ENCODE peak calls at places on chromosomes 16 and 17, in seven cellular contexts. One of them, this sample, is unnamed.

GRCh38 chr17:5587431-5588032 is 3.2 kb upstream of the NLRP1 start:
- DNase-seq in activated T-helper 1 cell treated with anti-CD3 and anti-CD28 coated beads, Interleukin-2, amount 50 U/mL, for 16 hours: no peak
- DNase-seq in effector CD4-positive, alpha-beta T cell: peak
- DNase-seq in endothelial cell of umbilical vein: peak
- DNase-seq in activated naive CD8-positive, alpha-beta T cell treated with anti-CD3 and anti-CD28 coated beads, Interleukin-2, amount 50 U/mL, for 24 hours: peak
- DNase-seq in renal cortical epithelial cell: peak
- DNase-seq in T-helper 2 cell: peak
- DNase-seq in this sample: peak

GRCh38 chr17:50693041-50693682 is 14.6 kb downstream of the ANKRD40 start:
- DNase-seq in activated T-helper 1 cell treated with anti-CD3 and anti-CD28 coated beads, Interleukin-2, amount 50 U/mL, for 16 hours: no peak
- DNase-seq in renal cortical epithelial cell: peak
- DNase-seq in activated naive CD8-positive, alpha-beta T cell treated with anti-CD3 and anti-CD28 coated beads, Interleukin-2, amount 50 U/mL, for 24 hours: no peak
- DNase-seq in T-helper 2 cell: no peak
- DNase-seq in endothelial cell of umbilical vein: no peak
- DNase-seq in effector CD4-positive, alpha-beta T cell: no peak
- DNase-seq in this sample: no peak

GRCh38 chr17:51869387-51869786 is 289.1 kb downstream of the CA10 start:
- DNase-seq in activated naive CD8-positive, alpha-beta T cell treated with anti-CD3 and anti-CD28 coated beads, Interleukin-2, amount 50 U/mL, for 24 hours: no peak
- DNase-seq in activated T-helper 1 cell treated with anti-CD3 and anti-CD28 coated beads, Interleukin-2, amount 50 U/mL, for 16 hours: no peak
- DNase-seq in effector CD4-positive, alpha-beta T cell: no peak
- DNase-seq in T-helper 2 cell: no peak
- DNase-seq in endothelial cell of umbilical vein: no peak
- DNase-seq in renal cortical epithelial cell: peak
- DNase-seq in this sample: no peak

GRCh38 chr16:85800321-85800669 is 800 bp downstream of the COX4I1 start:
- DNase-seq in effector CD4-positive, alpha-beta T cell: no peak
- DNase-seq in renal cortical epithelial cell: peak
- DNase-seq in activated naive CD8-positive, alpha-beta T cell treated with anti-CD3 and anti-CD28 coated beads, Interleukin-2, amount 50 U/mL, for 24 hours: no peak
- DNase-seq in activated T-helper 1 cell treated with anti-CD3 and anti-CD28 coated beads, Interleukin-2, amount 50 U/mL, for 16 hours: peak
- DNase-seq in T-helper 2 cell: peak
- DNase-seq in endothelial cell of umbilical vein: no peak
- DNase-seq in this sample: peak

GRCh38 chr16:85037050-85037410 is 9.4 kb downstream of the KIAA0513 start:
- DNase-seq in activated naive CD8-positive, alpha-beta T cell treated with anti-CD3 and anti-CD28 coated beads, Interleukin-2, amount 50 U/mL, for 24 hours: peak
- DNase-seq in renal cortical epithelial cell: peak
- DNase-seq in effector CD4-positive, alpha-beta T cell: no peak
- DNase-seq in T-helper 2 cell: no peak
- DNase-seq in activated T-helper 1 cell treated with anti-CD3 and anti-CD28 coated beads, Interleukin-2, amount 50 U/mL, for 16 hours: no peak
- DNase-seq in endothelial cell of umbilical vein: peak
- DNase-seq in this sample: no peak

GRCh38 chr17:15197229-15197628 is 67.9 kb downstream of the PMP22 start:
- DNase-seq in T-helper 2 cell: no peak
- DNase-seq in activated naive CD8-positive, alpha-beta T cell treated with anti-CD3 and anti-CD28 coated beads, Interleukin-2, amount 50 U/mL, for 24 hours: no peak
- DNase-seq in effector CD4-positive, alpha-beta T cell: no peak
- DNase-seq in endothelial cell of umbilical vein: no peak
- DNase-seq in activated T-helper 1 cell treated with anti-CD3 and anti-CD28 coated beads, Interleukin-2, amount 50 U/mL, for 16 hours: no peak
- DNase-seq in renal cortical epithelial cell: no peak
- DNase-seq in this sample: no peak

GRCh38 chr16:58652741-58653140 is 23.1 kb upstream of the CNOT1 start:
- DNase-seq in activated T-helper 1 cell treated with anti-CD3 and anti-CD28 coated beads, Interleukin-2, amount 50 U/mL, for 16 hours: no peak
- DNase-seq in endothelial cell of umbilical vein: no peak
- DNase-seq in T-helper 2 cell: no peak
- DNase-seq in renal cortical epithelial cell: peak
- DNase-seq in effector CD4-positive, alpha-beta T cell: no peak
- DNase-seq in activated naive CD8-positive, alpha-beta T cell treated with anti-CD3 and anti-CD28 coated beads, Interleukin-2, amount 50 U/mL, for 24 hours: no peak
- DNase-seq in this sample: no peak

GRCh38 chr17:79778504-79779087 is 648 bp downstream of the CBX2 start:
- DNase-seq in T-helper 2 cell: no peak
- DNase-seq in activated naive CD8-positive, alpha-beta T cell treated with anti-CD3 and anti-CD28 coated beads, Interleukin-2, amount 50 U/mL, for 24 hours: peak
- DNase-seq in effector CD4-positive, alpha-beta T cell: no peak
- DNase-seq in activated T-helper 1 cell treated with anti-CD3 and anti-CD28 coated beads, Interleukin-2, amount 50 U/mL, for 16 hours: no peak
- DNase-seq in endothelial cell of umbilical vein: no peak
- DNase-seq in renal cortical epithelial cell: no peak
- DNase-seq in this sample: no peak

GRCh38 chr16:11681977-11682654 is 13.9 kb downstream of the SNN start:
- DNase-seq in activated T-helper 1 cell treated with anti-CD3 and anti-CD28 coated beads, Interleukin-2, amount 50 U/mL, for 16 hours: no peak
- DNase-seq in T-helper 2 cell: no peak
- DNase-seq in activated naive CD8-positive, alpha-beta T cell treated with anti-CD3 and anti-CD28 coated beads, Interleukin-2, amount 50 U/mL, for 24 hours: no peak
- DNase-seq in effector CD4-positive, alpha-beta T cell: no peak
- DNase-seq in endothelial cell of umbilical vein: no peak
- DNase-seq in renal cortical epithelial cell: no peak
- DNase-seq in this sample: no peak

GRCh38 chr16:82016964-82017363 is 5.7 kb upstream of the SDR42E1 start:
- DNase-seq in endothelial cell of umbilical vein: no peak
- DNase-seq in activated naive CD8-positive, alpha-beta T cell treated with anti-CD3 and anti-CD28 coated beads, Interleukin-2, amount 50 U/mL, for 24 hours: no peak
- DNase-seq in renal cortical epithelial cell: no peak
- DNase-seq in effector CD4-positive, alpha-beta T cell: no peak
- DNase-seq in T-helper 2 cell: no peak
- DNase-seq in activated T-helper 1 cell treated with anti-CD3 and anti-CD28 coated beads, Interleukin-2, amount 50 U/mL, for 16 hours: no peak
- DNase-seq in this sample: no peak

GRCh38 chr16:27499659-27500055 is 50.1 kb downstream of the GTF3C1 start:
- DNase-seq in activated T-helper 1 cell treated with anti-CD3 and anti-CD28 coated beads, Interleukin-2, amount 50 U/mL, for 16 hours: no peak
- DNase-seq in T-helper 2 cell: no peak
- DNase-seq in activated naive CD8-positive, alpha-beta T cell treated with anti-CD3 and anti-CD28 coated beads, Interleukin-2, amount 50 U/mL, for 24 hours: no peak
- DNase-seq in renal cortical epithelial cell: no peak
- DNase-seq in endothelial cell of umbilical vein: no peak
- DNase-seq in effector CD4-positive, alpha-beta T cell: no peak
- DNase-seq in this sample: no peak

GRCh38 chr17:20244671-20245070 is 222.7 kb downstream of the LGALS9B start:
- DNase-seq in endothelial cell of umbilical vein: no peak
- DNase-seq in T-helper 2 cell: no peak
- DNase-seq in renal cortical epithelial cell: no peak
- DNase-seq in activated naive CD8-positive, alpha-beta T cell treated with anti-CD3 and anti-CD28 coated beads, Interleukin-2, amount 50 U/mL, for 24 hours: no peak
- DNase-seq in activated T-helper 1 cell treated with anti-CD3 and anti-CD28 coated beads, Interleukin-2, amount 50 U/mL, for 16 hours: no peak
- DNase-seq in effector CD4-positive, alpha-beta T cell: no peak
- DNase-seq in this sample: no peak

GRCh38 chr16:84045001-84045817 is 2.6 kb upstream of the SLC38A8 start:
- DNase-seq in T-helper 2 cell: no peak
- DNase-seq in renal cortical epithelial cell: no peak
- DNase-seq in activated T-helper 1 cell treated with anti-CD3 and anti-CD28 coated beads, Interleukin-2, amount 50 U/mL, for 16 hours: no peak
- DNase-seq in effector CD4-positive, alpha-beta T cell: no peak
- DNase-seq in endothelial cell of umbilical vein: no peak
- DNase-seq in activated naive CD8-positive, alpha-beta T cell treated with anti-CD3 and anti-CD28 coated beads, Interleukin-2, amount 50 U/mL, for 24 hours: no peak
- DNase-seq in this sample: no peak

GRCh38 chr17:71765437-71765836 is 355.4 kb upstream of the SOX9 start:
- DNase-seq in endothelial cell of umbilical vein: no peak
- DNase-seq in activated naive CD8-positive, alpha-beta T cell treated with anti-CD3 and anti-CD28 coated beads, Interleukin-2, amount 50 U/mL, for 24 hours: no peak
- DNase-seq in T-helper 2 cell: no peak
- DNase-seq in renal cortical epithelial cell: peak
- DNase-seq in effector CD4-positive, alpha-beta T cell: no peak
- DNase-seq in activated T-helper 1 cell treated with anti-CD3 and anti-CD28 coated beads, Interleukin-2, amount 50 U/mL, for 16 hours: no peak
- DNase-seq in this sample: no peak

GRCh38 chr16:19657831-19658230 is 60.2 kb downstream of the KNOP1 start:
- DNase-seq in renal cortical epithelial cell: no peak
- DNase-seq in endothelial cell of umbilical vein: no peak
- DNase-seq in activated T-helper 1 cell treated with anti-CD3 and anti-CD28 coated beads, Interleukin-2, amount 50 U/mL, for 16 hours: no peak
- DNase-seq in T-helper 2 cell: no peak
- DNase-seq in activated naive CD8-positive, alpha-beta T cell treated with anti-CD3 and anti-CD28 coated beads, Interleukin-2, amount 50 U/mL, for 24 hours: no peak
- DNase-seq in effector CD4-positive, alpha-beta T cell: no peak
- DNase-seq in this sample: no peak

GRCh38 chr17:53626286-53626685 is 196.4 kb upstream of the KIF2B start:
- DNase-seq in renal cortical epithelial cell: peak
- DNase-seq in effector CD4-positive, alpha-beta T cell: no peak
- DNase-seq in activated T-helper 1 cell treated with anti-CD3 and anti-CD28 coated beads, Interleukin-2, amount 50 U/mL, for 16 hours: no peak
- DNase-seq in activated naive CD8-positive, alpha-beta T cell treated with anti-CD3 and anti-CD28 coated beads, Interleukin-2, amount 50 U/mL, for 24 hours: no peak
- DNase-seq in endothelial cell of umbilical vein: no peak
- DNase-seq in T-helper 2 cell: no peak
- DNase-seq in this sample: no peak

GRCh38 chr17:57021226-57021940 is 43.5 kb downstream of the SCPEP1 start:
- DNase-seq in endothelial cell of umbilical vein: no peak
- DNase-seq in activated T-helper 1 cell treated with anti-CD3 and anti-CD28 coated beads, Interleukin-2, amount 50 U/mL, for 16 hours: no peak
- DNase-seq in effector CD4-positive, alpha-beta T cell: no peak
- DNase-seq in renal cortical epithelial cell: peak
- DNase-seq in T-helper 2 cell: no peak
- DNase-seq in activated naive CD8-positive, alpha-beta T cell treated with anti-CD3 and anti-CD28 coated beads, Interleukin-2, amount 50 U/mL, for 24 hours: no peak
- DNase-seq in this sample: no peak

GRCh38 chr16:86673090-86673955 is 95.0 kb downstream of the FOXL1 start:
- DNase-seq in activated naive CD8-positive, alpha-beta T cell treated with anti-CD3 and anti-CD28 coated beads, Interleukin-2, amount 50 U/mL, for 24 hours: no peak
- DNase-seq in renal cortical epithelial cell: no peak
- DNase-seq in endothelial cell of umbilical vein: peak
- DNase-seq in activated T-helper 1 cell treated with anti-CD3 and anti-CD28 coated beads, Interleukin-2, amount 50 U/mL, for 16 hours: no peak
- DNase-seq in effector CD4-positive, alpha-beta T cell: no peak
- DNase-seq in T-helper 2 cell: no peak
- DNase-seq in this sample: no peak

GRCh38 chr16:9844361-9844760 is 337.9 kb downstream of the GRIN2A start:
- DNase-seq in effector CD4-positive, alpha-beta T cell: no peak
- DNase-seq in renal cortical epithelial cell: no peak
- DNase-seq in activated naive CD8-positive, alpha-beta T cell treated with anti-CD3 and anti-CD28 coated beads, Interleukin-2, amount 50 U/mL, for 24 hours: no peak
- DNase-seq in endothelial cell of umbilical vein: peak
- DNase-seq in T-helper 2 cell: no peak
- DNase-seq in activated T-helper 1 cell treated with anti-CD3 and anti-CD28 coated beads, Interleukin-2, amount 50 U/mL, for 16 hours: no peak
- DNase-seq in this sample: no peak

GRCh38 chr16:4913774-4914525 is 23.0 kb downstream of the PPL start:
- DNase-seq in endothelial cell of umbilical vein: no peak
- DNase-seq in effector CD4-positive, alpha-beta T cell: no peak
- DNase-seq in renal cortical epithelial cell: no peak
- DNase-seq in T-helper 2 cell: no peak
- DNase-seq in activated T-helper 1 cell treated with anti-CD3 and anti-CD28 coated beads, Interleukin-2, amount 50 U/mL, for 16 hours: no peak
- DNase-seq in activated naive CD8-positive, alpha-beta T cell treated with anti-CD3 and anti-CD28 coated beads, Interleukin-2, amount 50 U/mL, for 24 hours: no peak
- DNase-seq in this sample: no peak

GRCh38 chr17:79658811-79659207 is 48.0 kb upstream of the RBFOX3 start:
- DNase-seq in effector CD4-positive, alpha-beta T cell: no peak
- DNase-seq in activated naive CD8-positive, alpha-beta T cell treated with anti-CD3 and anti-CD28 coated beads, Interleukin-2, amount 50 U/mL, for 24 hours: no peak
- DNase-seq in T-helper 2 cell: no peak
- DNase-seq in endothelial cell of umbilical vein: peak
- DNase-seq in activated T-helper 1 cell treated with anti-CD3 and anti-CD28 coated beads, Interleukin-2, amount 50 U/mL, for 16 hours: no peak
- DNase-seq in renal cortical epithelial cell: peak
- DNase-seq in this sample: no peak

GRCh38 chr17:9971991-9972390 is 66.9 kb upstream of the RCVRN start:
- DNase-seq in renal cortical epithelial cell: no peak
- DNase-seq in T-helper 2 cell: no peak
- DNase-seq in endothelial cell of umbilical vein: no peak
- DNase-seq in activated naive CD8-positive, alpha-beta T cell treated with anti-CD3 and anti-CD28 coated beads, Interleukin-2, amount 50 U/mL, for 24 hours: no peak
- DNase-seq in effector CD4-positive, alpha-beta T cell: no peak
- DNase-seq in activated T-helper 1 cell treated with anti-CD3 and anti-CD28 coated beads, Interleukin-2, amount 50 U/mL, for 16 hours: no peak
- DNase-seq in this sample: no peak

GRCh38 chr17:11324846-11325420 is 83.9 kb downstream of the SHISA6 start:
- DNase-seq in T-helper 2 cell: no peak
- DNase-seq in renal cortical epithelial cell: no peak
- DNase-seq in effector CD4-positive, alpha-beta T cell: no peak
- DNase-seq in endothelial cell of umbilical vein: no peak
- DNase-seq in activated T-helper 1 cell treated with anti-CD3 and anti-CD28 coated beads, Interleukin-2, amount 50 U/mL, for 16 hours: no peak
- DNase-seq in activated naive CD8-positive, alpha-beta T cell treated with anti-CD3 and anti-CD28 coated beads, Interleukin-2, amount 50 U/mL, for 24 hours: no peak
- DNase-seq in this sample: no peak

GRCh38 chr17:48011405-48012150 is 26.0 kb downstream of the COPZ2 start:
- DNase-seq in effector CD4-positive, alpha-beta T cell: peak
- DNase-seq in renal cortical epithelial cell: peak
- DNase-seq in activated naive CD8-positive, alpha-beta T cell treated with anti-CD3 and anti-CD28 coated beads, Interleukin-2, amount 50 U/mL, for 24 hours: peak
- DNase-seq in T-helper 2 cell: peak
- DNase-seq in activated T-helper 1 cell treated with anti-CD3 and anti-CD28 coated beads, Interleukin-2, amount 50 U/mL, for 16 hours: no peak
- DNase-seq in endothelial cell of umbilical vein: peak
- DNase-seq in this sample: peak

GRCh38 chr16:27972500-27972899 is 91.0 kb downstream of the GSG1L start:
- DNase-seq in T-helper 2 cell: peak
- DNase-seq in activated T-helper 1 cell treated with anti-CD3 and anti-CD28 coated beads, Interleukin-2, amount 50 U/mL, for 16 hours: peak
- DNase-seq in activated naive CD8-positive, alpha-beta T cell treated with anti-CD3 and anti-CD28 coated beads, Interleukin-2, amount 50 U/mL, for 24 hours: peak
- DNase-seq in endothelial cell of umbilical vein: peak
- DNase-seq in effector CD4-positive, alpha-beta T cell: peak
- DNase-seq in renal cortical epithelial cell: peak
- DNase-seq in this sample: peak

GRCh38 chr17:80116923-80117380 is 15.6 kb downstream of the GAA start:
- DNase-seq in effector CD4-positive, alpha-beta T cell: no peak
- DNase-seq in activated naive CD8-positive, alpha-beta T cell treated with anti-CD3 and anti-CD28 coated beads, Interleukin-2, amount 50 U/mL, for 24 hours: no peak
- DNase-seq in endothelial cell of umbilical vein: no peak
- DNase-seq in renal cortical epithelial cell: no peak
- DNase-seq in activated T-helper 1 cell treated with anti-CD3 and anti-CD28 coated beads, Interleukin-2, amount 50 U/mL, for 16 hours: no peak
- DNase-seq in T-helper 2 cell: no peak
- DNase-seq in this sample: no peak

GRCh38 chr17:78986048-78986648 is 6.4 kb upstream of the LGALS3BP start:
- DNase-seq in T-helper 2 cell: no peak
- DNase-seq in renal cortical epithelial cell: peak
- DNase-seq in endothelial cell of umbilical vein: peak
- DNase-seq in activated naive CD8-positive, alpha-beta T cell treated with anti-CD3 and anti-CD28 coated beads, Interleukin-2, amount 50 U/mL, for 24 hours: peak
- DNase-seq in activated T-helper 1 cell treated with anti-CD3 and anti-CD28 coated beads, Interleukin-2, amount 50 U/mL, for 16 hours: no peak
- DNase-seq in effector CD4-positive, alpha-beta T cell: no peak
- DNase-seq in this sample: no peak

GRCh38 chr16:55944377-55944802 is 69.2 kb upstream of the CES5A start:
- DNase-seq in renal cortical epithelial cell: peak
- DNase-seq in effector CD4-positive, alpha-beta T cell: peak
- DNase-seq in T-helper 2 cell: peak
- DNase-seq in activated T-helper 1 cell treated with anti-CD3 and anti-CD28 coated beads, Interleukin-2, amount 50 U/mL, for 16 hours: peak
- DNase-seq in activated naive CD8-positive, alpha-beta T cell treated with anti-CD3 and anti-CD28 coated beads, Interleukin-2, amount 50 U/mL, for 24 hours: peak
- DNase-seq in endothelial cell of umbilical vein: peak
- DNase-seq in this sample: peak

GRCh38 chr17:82679586-82680465 is 18.7 kb downstream of the RAB40B start:
- DNase-seq in endothelial cell of umbilical vein: no peak
- DNase-seq in effector CD4-positive, alpha-beta T cell: no peak
- DNase-seq in activated naive CD8-positive, alpha-beta T cell treated with anti-CD3 and anti-CD28 coated beads, Interleukin-2, amount 50 U/mL, for 24 hours: no peak
- DNase-seq in renal cortical epithelial cell: no peak
- DNase-seq in T-helper 2 cell: no peak
- DNase-seq in activated T-helper 1 cell treated with anti-CD3 and anti-CD28 coated beads, Interleukin-2, amount 50 U/mL, for 16 hours: no peak
- DNase-seq in this sample: no peak

GRCh38 chr17:61411114-61411943 is 11.7 kb downstream of the TBX2 start:
- DNase-seq in activated naive CD8-positive, alpha-beta T cell treated with anti-CD3 and anti-CD28 coated beads, Interleukin-2, amount 50 U/mL, for 24 hours: no peak
- DNase-seq in activated T-helper 1 cell treated with anti-CD3 and anti-CD28 coated beads, Interleukin-2, amount 50 U/mL, for 16 hours: no peak
- DNase-seq in effector CD4-positive, alpha-beta T cell: no peak
- DNase-seq in endothelial cell of umbilical vein: peak
- DNase-seq in renal cortical epithelial cell: no peak
- DNase-seq in T-helper 2 cell: no peak
- DNase-seq in this sample: no peak

GRCh38 chr17:75712480-75712879 is 8.8 kb upstream of the ITGB4 start:
- DNase-seq in endothelial cell of umbilical vein: no peak
- DNase-seq in renal cortical epithelial cell: no peak
- DNase-seq in effector CD4-positive, alpha-beta T cell: no peak
- DNase-seq in T-helper 2 cell: no peak
- DNase-seq in activated naive CD8-positive, alpha-beta T cell treated with anti-CD3 and anti-CD28 coated beads, Interleukin-2, amount 50 U/mL, for 24 hours: no peak
- DNase-seq in activated T-helper 1 cell treated with anti-CD3 and anti-CD28 coated beads, Interleukin-2, amount 50 U/mL, for 16 hours: no peak
- DNase-seq in this sample: no peak

GRCh38 chr17:63289931-63290330 is 156.2 kb downstream of the CYB561 start:
- DNase-seq in endothelial cell of umbilical vein: no peak
- DNase-seq in activated naive CD8-positive, alpha-beta T cell treated with anti-CD3 and anti-CD28 coated beads, Interleukin-2, amount 50 U/mL, for 24 hours: no peak
- DNase-seq in activated T-helper 1 cell treated with anti-CD3 and anti-CD28 coated beads, Interleukin-2, amount 50 U/mL, for 16 hours: no peak
- DNase-seq in T-helper 2 cell: no peak
- DNase-seq in renal cortical epithelial cell: no peak
- DNase-seq in effector CD4-positive, alpha-beta T cell: no peak
- DNase-seq in this sample: no peak

GRCh38 chr17:71084219-71084618 is 914.9 kb downstream of the KCNJ2 start:
- DNase-seq in effector CD4-positive, alpha-beta T cell: no peak
- DNase-seq in T-helper 2 cell: no peak
- DNase-seq in activated T-helper 1 cell treated with anti-CD3 and anti-CD28 coated beads, Interleukin-2, amount 50 U/mL, for 16 hours: no peak
- DNase-seq in activated naive CD8-positive, alpha-beta T cell treated with anti-CD3 and anti-CD28 coated beads, Interleukin-2, amount 50 U/mL, for 24 hours: peak
- DNase-seq in endothelial cell of umbilical vein: no peak
- DNase-seq in renal cortical epithelial cell: peak
- DNase-seq in this sample: no peak

GRCh38 chr16:84252214-84252613 is 12.4 kb upstream of the KCNG4 start:
- DNase-seq in effector CD4-positive, alpha-beta T cell: no peak
- DNase-seq in activated T-helper 1 cell treated with anti-CD3 and anti-CD28 coated beads, Interleukin-2, amount 50 U/mL, for 16 hours: no peak
- DNase-seq in endothelial cell of umbilical vein: no peak
- DNase-seq in renal cortical epithelial cell: no peak
- DNase-seq in T-helper 2 cell: no peak
- DNase-seq in activated naive CD8-positive, alpha-beta T cell treated with anti-CD3 and anti-CD28 coated beads, Interleukin-2, amount 50 U/mL, for 24 hours: no peak
- DNase-seq in this sample: no peak

GRCh38 chr16:977096-977701 is 4.4 kb upstream of the SOX8 start:
- DNase-seq in endothelial cell of umbilical vein: no peak
- DNase-seq in activated naive CD8-positive, alpha-beta T cell treated with anti-CD3 and anti-CD28 coated beads, Interleukin-2, amount 50 U/mL, for 24 hours: no peak
- DNase-seq in renal cortical epithelial cell: no peak
- DNase-seq in effector CD4-positive, alpha-beta T cell: no peak
- DNase-seq in T-helper 2 cell: no peak
- DNase-seq in activated T-helper 1 cell treated with anti-CD3 and anti-CD28 coated beads, Interleukin-2, amount 50 U/mL, for 16 hours: no peak
- DNase-seq in this sample: no peak

GRCh38 chr17:45660474-45660873 is 123.6 kb upstream of the CRHR1 start:
- DNase-seq in T-helper 2 cell: no peak
- DNase-seq in renal cortical epithelial cell: no peak
- DNase-seq in activated naive CD8-positive, alpha-beta T cell treated with anti-CD3 and anti-CD28 coated beads, Interleukin-2, amount 50 U/mL, for 24 hours: no peak
- DNase-seq in endothelial cell of umbilical vein: no peak
- DNase-seq in activated T-helper 1 cell treated with anti-CD3 and anti-CD28 coated beads, Interleukin-2, amount 50 U/mL, for 16 hours: no peak
- DNase-seq in effector CD4-positive, alpha-beta T cell: no peak
- DNase-seq in this sample: no peak

GRCh38 chr17:78641666-78642065 is 64.5 kb upstream of the DNAH17 start:
- DNase-seq in endothelial cell of umbilical vein: no peak
- DNase-seq in effector CD4-positive, alpha-beta T cell: no peak
- DNase-seq in activated T-helper 1 cell treated with anti-CD3 and anti-CD28 coated beads, Interleukin-2, amount 50 U/mL, for 16 hours: no peak
- DNase-seq in T-helper 2 cell: no peak
- DNase-seq in renal cortical epithelial cell: no peak
- DNase-seq in activated naive CD8-positive, alpha-beta T cell treated with anti-CD3 and anti-CD28 coated beads, Interleukin-2, amount 50 U/mL, for 24 hours: no peak
- DNase-seq in this sample: no peak

This sample was measured in effector memory CD4-positive, alpha-beta T cell.